ENCODE peak calls at places on chromosome 7, in four cellular contexts. One of them, this sample, is unnamed.

GRCh38 chr7:5699951-5700384 is 81.5 kb downstream of the RNF216 start:
- DNase-seq in A549: no peak
- DNase-seq in retinal pigment epithelial cell: no peak
- DNase-seq in mesothelial cell of epicardium: no peak
- DNase-seq in this sample: peak; percentile 42

GRCh38 chr7:99137418-99138180 is 6.3 kb downstream of the SMURF1 start:
- DNase-seq in A549: peak; percentile 36
- DNase-seq in retinal pigment epithelial cell: no peak
- DNase-seq in mesothelial cell of epicardium: peak; percentile 58
- DNase-seq in this sample: peak; percentile 94

GRCh38 chr7:151692721-151693120 is 173.0 kb upstream of the RHEB start:
- DNase-seq in A549: no peak
- DNase-seq in retinal pigment epithelial cell: no peak
- DNase-seq in mesothelial cell of epicardium: no peak
- DNase-seq in this sample: no peak

GRCh38 chr7:66323114-66323513 is 118.0 kb downstream of the TPST1 start:
- DNase-seq in A549: no peak
- DNase-seq in retinal pigment epithelial cell: no peak
- DNase-seq in mesothelial cell of epicardium: no peak
- DNase-seq in this sample: peak; percentile 47

GRCh38 chr7:1809601-1810258 is 139.7 kb downstream of the ELFN1 start:
- DNase-seq in A549: no peak
- DNase-seq in retinal pigment epithelial cell: no peak
- DNase-seq in mesothelial cell of epicardium: peak; percentile 29
- DNase-seq in this sample: no peak

GRCh38 chr7:154781369-154782303 is 221.3 kb downstream of the PAXIP1 start:
- DNase-seq in A549: no peak
- DNase-seq in retinal pigment epithelial cell: no peak
- DNase-seq in mesothelial cell of epicardium: no peak
- DNase-seq in this sample: no peak

GRCh38 chr7:40282858-40283257 is 148.1 kb downstream of the SUGCT start:
- DNase-seq in A549: no peak
- DNase-seq in retinal pigment epithelial cell: no peak
- DNase-seq in mesothelial cell of epicardium: no peak
- DNase-seq in this sample: no peak

GRCh38 chr7:1977059-1977875 is 255.5 kb downstream of the MAD1L1 start:
- DNase-seq in A549: no peak
- DNase-seq in retinal pigment epithelial cell: no peak
- DNase-seq in mesothelial cell of epicardium: no peak
- DNase-seq in this sample: no peak

GRCh38 chr7:140475747-140476333 is 3.5 kb downstream of the MKRN1 start:
- DNase-seq in A549: peak; percentile 73
- DNase-seq in retinal pigment epithelial cell: no peak
- DNase-seq in mesothelial cell of epicardium: no peak
- DNase-seq in this sample: peak; percentile 82

GRCh38 chr7:44076101-44076895 is 6.0 kb downstream of the POLM start:
- DNase-seq in A549: no peak
- DNase-seq in retinal pigment epithelial cell: no peak
- DNase-seq in mesothelial cell of epicardium: no peak
- DNase-seq in this sample: no peak

GRCh38 chr7:35424869-35425495 is 171.1 kb upstream of the TBX20 start:
- DNase-seq in A549: peak; percentile 51
- DNase-seq in retinal pigment epithelial cell: no peak
- DNase-seq in mesothelial cell of epicardium: peak; percentile 48
- DNase-seq in this sample: peak; percentile 76

GRCh38 chr7:35436452-35436851 is 182.6 kb upstream of the TBX20 start:
- DNase-seq in A549: no peak
- DNase-seq in retinal pigment epithelial cell: no peak
- DNase-seq in mesothelial cell of epicardium: no peak
- DNase-seq in this sample: no peak

DNA sequence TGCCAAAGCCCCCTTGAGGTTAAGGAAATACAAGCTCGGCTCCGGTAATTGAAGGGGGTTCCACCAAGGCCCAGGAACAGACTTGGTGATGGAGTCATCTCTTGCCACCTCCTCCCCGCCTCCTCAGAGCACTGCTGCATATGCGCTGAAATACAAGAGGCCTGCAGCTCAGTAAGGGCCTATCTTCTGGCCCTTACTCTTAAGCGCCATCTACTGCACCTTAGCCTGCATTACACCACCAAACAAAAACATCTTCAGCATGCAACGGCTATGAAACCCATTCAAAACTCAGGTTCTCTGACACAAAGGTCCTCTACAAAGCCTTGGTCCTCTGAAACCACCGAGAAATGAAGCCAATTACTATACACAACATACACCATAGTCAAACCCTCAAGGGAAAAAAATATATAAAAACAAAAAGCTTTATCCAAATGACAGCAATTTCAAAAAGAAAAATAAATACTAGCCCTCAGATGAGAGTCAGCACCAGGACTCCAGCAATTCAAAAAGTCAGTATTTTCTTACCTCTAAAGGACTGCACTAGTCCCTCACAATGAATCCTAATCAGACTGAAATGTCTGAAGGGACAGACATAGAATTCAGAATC is 176.8 kb upstream of the TBX20 start:
- DNase-seq in A549: no peak
- DNase-seq in retinal pigment epithelial cell: no peak
- DNase-seq in mesothelial cell of epicardium: no peak
- DNase-seq in this sample: peak; percentile 63
- TF ChIP-seq CTCF in A549: no peak
- TF ChIP-seq CTCF in retinal pigment epithelial cell: peak; percentile 51
- TF ChIP-seq CTCF in mesothelial cell of epicardium: no peak
- TF ChIP-seq CTCF in this sample: peak; percentile 90

GRCh38 chr7:3544202-3544601 is 243.2 kb downstream of the SDK1 start:
- DNase-seq in A549: no peak
- DNase-seq in retinal pigment epithelial cell: no peak
- DNase-seq in mesothelial cell of epicardium: no peak
- DNase-seq in this sample: peak; percentile 66
- TF ChIP-seq CTCF in A549: no peak
- TF ChIP-seq CTCF in retinal pigment epithelial cell: peak; percentile 26
- TF ChIP-seq CTCF in mesothelial cell of epicardium: no peak
- TF ChIP-seq CTCF in this sample: peak; percentile 84

GRCh38 chr7:143257501-143257900 is 5.7 kb upstream of the GSTK1 start:
- DNase-seq in A549: peak; percentile 25
- DNase-seq in retinal pigment epithelial cell: no peak
- DNase-seq in mesothelial cell of epicardium: no peak
- DNase-seq in this sample: no peak

GRCh38 chr7:143255564-143255963 is 7.7 kb upstream of the GSTK1 start:
- DNase-seq in A549: no peak
- DNase-seq in retinal pigment epithelial cell: no peak
- DNase-seq in mesothelial cell of epicardium: no peak
- DNase-seq in this sample: no peak

GRCh38 chr7:143258830-143259229 is 4.4 kb upstream of the GSTK1 start:
- DNase-seq in A549: no peak
- DNase-seq in retinal pigment epithelial cell: no peak
- DNase-seq in mesothelial cell of epicardium: no peak
- DNase-seq in this sample: no peak

GRCh38 chr7:143256932-143257331 is 6.3 kb upstream of the GSTK1 start:
- DNase-seq in A549: no peak
- DNase-seq in retinal pigment epithelial cell: no peak
- DNase-seq in mesothelial cell of epicardium: no peak
- DNase-seq in this sample: no peak

DNA sequence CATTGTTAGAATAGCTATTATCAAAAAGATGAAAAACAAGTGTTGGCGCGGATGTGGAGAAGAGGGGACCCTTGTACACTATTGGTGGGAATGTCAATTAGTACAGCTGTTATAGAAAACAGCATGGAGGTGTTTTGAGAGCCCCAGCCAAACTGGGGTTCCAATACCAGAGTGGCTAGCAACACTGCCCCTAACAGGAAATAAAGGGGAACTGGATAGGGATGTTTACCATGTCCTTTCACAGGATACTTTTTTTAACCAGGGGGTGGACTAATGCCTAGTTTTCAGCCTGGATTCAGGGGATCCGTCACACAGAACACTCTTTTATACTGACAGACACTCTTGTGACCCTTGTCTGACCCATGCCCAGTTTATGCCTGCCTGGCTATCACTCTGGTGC is 6.9 kb upstream of the GSTK1 start:
- DNase-seq in A549: no peak
- DNase-seq in retinal pigment epithelial cell: no peak
- DNase-seq in mesothelial cell of epicardium: no peak
- DNase-seq in this sample: peak; percentile 61
- TF ChIP-seq CTCF in A549: no peak
- TF ChIP-seq CTCF in retinal pigment epithelial cell: peak; percentile 21
- TF ChIP-seq CTCF in mesothelial cell of epicardium: no peak
- TF ChIP-seq CTCF in this sample: peak; percentile 48

DNA sequence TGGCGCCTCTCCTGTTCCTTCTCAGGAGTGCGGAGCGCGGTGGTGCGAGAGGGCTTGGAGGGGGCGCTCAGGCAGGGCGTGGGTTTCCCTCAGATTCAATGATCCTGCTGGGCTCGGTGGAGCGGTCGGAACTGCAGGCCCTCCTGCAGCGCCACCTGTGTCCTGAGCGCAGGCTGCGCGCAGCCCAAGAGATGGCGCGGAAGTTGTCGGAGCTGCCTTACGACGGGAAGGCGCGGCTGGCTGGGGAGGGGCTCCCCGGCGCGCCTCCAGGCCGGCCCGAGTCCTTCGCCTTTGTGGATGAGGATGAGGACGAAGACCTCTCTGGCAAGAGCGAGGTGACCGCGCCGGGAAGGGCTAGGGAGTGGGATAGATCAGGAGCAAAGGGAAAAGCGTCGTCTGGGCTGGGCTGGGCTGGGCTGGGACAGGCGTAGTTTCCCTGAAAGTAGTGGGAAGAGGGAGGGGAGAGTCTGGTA is 17.0 kb downstream of the FAM131B start:
- DNase-seq in A549: peak; percentile 82
- DNase-seq in retinal pigment epithelial cell: no peak
- DNase-seq in mesothelial cell of epicardium: peak; percentile 67
- DNase-seq in this sample: peak; percentile 95
- TF ChIP-seq CTCF in A549: peak; percentile 64
- TF ChIP-seq CTCF in retinal pigment epithelial cell: peak; percentile 71
- TF ChIP-seq CTCF in mesothelial cell of epicardium: no peak
- TF ChIP-seq CTCF in this sample: peak; percentile 76

DNA sequence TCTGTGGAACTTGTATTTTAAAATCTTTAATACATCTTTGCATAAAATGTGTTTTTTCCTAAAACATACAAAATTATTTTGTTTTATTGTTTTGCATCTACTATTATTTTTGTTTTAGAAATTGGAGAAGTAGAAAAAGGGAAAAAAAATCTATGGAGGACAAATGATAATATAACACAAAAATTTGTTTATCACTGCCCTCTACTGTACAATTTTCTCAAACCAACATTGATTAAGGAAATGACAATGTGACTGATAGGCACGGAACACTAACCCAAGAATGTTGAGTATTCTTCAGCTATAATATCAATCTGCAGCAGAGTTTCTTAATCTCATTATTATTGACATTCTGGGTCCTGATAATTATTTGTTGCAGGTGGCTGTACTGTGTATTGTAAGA is 9.5 kb upstream of the ING3 start:
- DNase-seq in A549: no peak
- DNase-seq in retinal pigment epithelial cell: no peak
- DNase-seq in mesothelial cell of epicardium: no peak
- DNase-seq in this sample: no peak
- TF ChIP-seq CTCF in A549: peak; percentile 41
- TF ChIP-seq CTCF in retinal pigment epithelial cell: peak; percentile 34
- TF ChIP-seq CTCF in mesothelial cell of epicardium: no peak
- TF ChIP-seq CTCF in this sample: no peak

GRCh38 chr7:31122649-31123058 is 70.5 kb downstream of the ADCYAP1R1 start:
- DNase-seq in A549: peak; percentile 46
- DNase-seq in retinal pigment epithelial cell: peak; percentile 44
- DNase-seq in mesothelial cell of epicardium: peak; percentile 64
- DNase-seq in this sample: peak; percentile 90
- TF ChIP-seq CTCF in A549: peak; percentile 90
- TF ChIP-seq CTCF in retinal pigment epithelial cell: peak; percentile 87
- TF ChIP-seq CTCF in mesothelial cell of epicardium: peak; percentile 61
- TF ChIP-seq CTCF in this sample: peak; percentile 96

This sample was measured in GM23338.